ENCODE peak calls at places on chromosomes 1 and 21, in nine cellular contexts. N, B, U, R, X, G, A, S and I are unnamed samples.

GRCh38 chr1:174399211-174399610 is 48.6 kb upstream of the GPR52 start:
- DNase-seq in N (no peak), X (no peak), U (no peak), S (no peak), A (no peak), R (no peak), G (no peak), B (no peak), I (no peak)

GRCh38 chr1:54156986-54157385 is 4.2 kb upstream of the CDCP2 start:
- DNase-seq in A (no peak), R (no peak), G (no peak), B (no peak), X (no peak), N (no peak), S (no peak), U (no peak), I (no peak)

GRCh38 chr1:13754510-13755103 is 54.6 kb downstream of the PRDM2 start:
- DNase-seq in S (no peak), N (no peak), A (no peak), B (no peak), U (peak; percentile 33), X (no peak), R (no peak), G (no peak), I (no peak)

GRCh38 chr21:41779659-41780058 is 12.8 kb upstream of the RIPK4 start:
- DNase-seq in N (no peak), G (no peak), X (no peak), R (no peak), A (no peak), U (no peak), S (no peak), B (no peak), I (no peak)

GRCh38 chr1:25906644-25907300 is 553 bp upstream of the STMN1 start:
- DNase-seq in N (no peak), R (no peak), A (peak; percentile 28), X (no peak), G (no peak), S (no peak), U (no peak), B (no peak), I (peak; percentile 24)

GRCh38 chr1:152878042-152878441 is at the start of gene SMCP:
- DNase-seq in R (no peak), X (no peak), N (no peak), G (no peak), A (no peak), B (no peak), S (no peak), U (no peak), I (no peak)

GRCh38 chr1:92043621-92044020 is 13.8 kb downstream of the EPHX4 start:
- DNase-seq in A (no peak), U (no peak), N (no peak), S (no peak), R (no peak), X (no peak), G (no peak), B (no peak), I (no peak)

GRCh38 chr21:33490991-33491372 is 534 bp downstream of the DNAJC28 start:
- DNase-seq in N (no peak), A (peak; percentile 5), X (no peak), B (no peak), G (no peak), U (no peak), R (no peak), S (peak; percentile 18), I (no peak)

GRCh38 chr1:184242507-184242943 is 144.3 kb upstream of the C1orf21 start:
- DNase-seq in U (no peak), S (no peak), G (no peak), X (no peak), N (no peak), A (peak; percentile 56), R (no peak), B (no peak), I (no peak)

GRCh38 chr1:170692866-170693575 is 29.1 kb downstream of the PRRX1 start:
- DNase-seq in B (no peak), U (no peak), A (no peak), G (no peak), R (no peak), X (no peak), N (no peak), S (no peak), I (no peak)

GRCh38 chr21:26443867-26444266 is 129.2 kb downstream of the CYYR1 start:
- DNase-seq in U (no peak), B (no peak), A (no peak), R (no peak), G (no peak), X (no peak), N (no peak), S (no peak), I (no peak)

GRCh38 chr1:40076895-40077312 is 20.1 kb downstream of the PPT1 start:
- DNase-seq in G (no peak), N (peak; percentile 20), A (no peak), R (no peak), S (no peak), B (no peak), U (no peak), X (no peak), I (no peak)

GRCh38 chr1:51268675-51269033 is 32.6 kb downstream of the RNF11 start:
- DNase-seq in S (no peak), B (no peak), G (no peak), A (no peak), U (no peak), X (no peak), R (no peak), N (no peak), I (no peak)

GRCh38 chr1:27614625-27615344 is 10.8 kb upstream of the AHDC1 start:
- DNase-seq in R (no peak), B (no peak), N (no peak), A (peak; percentile 52), G (no peak), U (no peak), S (no peak), X (no peak), I (no peak)

GRCh38 chr1:27617420-27617819 is 13.5 kb upstream of the AHDC1 start:
- DNase-seq in S (no peak), A (no peak), X (no peak), N (no peak), U (no peak), G (no peak), B (no peak), R (no peak), I (no peak)

GRCh38 chr1:27618341-27619067 is 14.6 kb upstream of the AHDC1 start:
- DNase-seq in A (no peak), B (no peak), G (no peak), R (no peak), X (no peak), N (no peak), S (no peak), U (no peak), I (no peak)

GRCh38 chr1:27615346-27616004 is 11.5 kb upstream of the AHDC1 start:
- DNase-seq in R (no peak), B (no peak), G (no peak), X (no peak), S (no peak), N (no peak), A (no peak), U (no peak), I (no peak)

GRCh38 chr1:27616441-27616840 is 12.5 kb upstream of the AHDC1 start:
- DNase-seq in A (no peak), S (no peak), R (no peak), X (no peak), U (no peak), N (no peak), G (no peak), B (no peak), I (no peak)
- TF ChIP-seq CTCF in A (peak; percentile 33), S (no peak), R (no peak), X (no peak), U (no peak), N (peak; percentile 23), G (no peak), B (no peak), I (peak; percentile 23)

GRCh38 chr1:70142120-70142519 is 63.3 kb downstream of the LRRC40 start:
- DNase-seq in B (no peak), U (no peak), S (no peak), A (no peak), R (no peak), G (no peak), X (no peak), N (no peak), I (no peak)
- TF ChIP-seq CTCF in B (no peak), U (peak; percentile 29), S (no peak), A (peak; percentile 63), R (no peak), G (peak; percentile 3), X (no peak), N (no peak), I (no peak)

GRCh38 chr21:29638138-29638537 is 301.7 kb downstream of the GRIK1 start:
- DNase-seq in N (no peak), S (no peak), R (no peak), A (no peak), X (no peak), U (no peak), B (no peak), G (no peak), I (no peak)

GRCh38 chr21:29637553-29637952 is 302.2 kb downstream of the GRIK1 start:
- DNase-seq in U (no peak), A (no peak), N (no peak), R (no peak), X (no peak), S (no peak), B (no peak), G (no peak), I (no peak)

GRCh38 chr21:29640233-29640554 is 299.6 kb downstream of the GRIK1 start:
- DNase-seq in X (no peak), G (no peak), A (no peak), R (no peak), S (peak; percentile 6), N (no peak), B (no peak), U (no peak), I (peak; percentile 10)

GRCh38 chr21:29639366-29640232 is 300.2 kb downstream of the GRIK1 start:
- DNase-seq in U (no peak), S (no peak), A (no peak), N (no peak), R (no peak), G (no peak), X (no peak), B (no peak), I (no peak)

GRCh38 chr21:29638761-29639327 is 301.0 kb downstream of the GRIK1 start:
- DNase-seq in S (no peak), N (no peak), R (no peak), X (no peak), U (no peak), A (no peak), G (no peak), B (no peak), I (no peak)
- TF ChIP-seq CTCF in S (no peak), N (no peak), R (no peak), X (no peak), U (no peak), A (no peak), G (no peak), B (no peak), I (no peak)

GRCh38 chr1:45584351-45585109 is 689 bp downstream of the NASP start:
- DNase-seq in B (peak; percentile 68), G (peak; percentile 96), A (peak; percentile 93), R (peak; percentile 82), X (peak; percentile 91), S (peak; percentile 90), N (peak; percentile 59), U (peak; percentile 88), I (peak; percentile 90)
- TF ChIP-seq CTCF in B (peak; percentile 9), G (no peak), A (peak; percentile 26), R (no peak), X (peak; percentile 11), S (no peak), N (peak; percentile 10), U (peak; percentile 7), I (no peak)